ENCODE peak calls at places on chromosomes 13 and 19, in eight cellular contexts. C is tibial artery; K is germinal center; O is natural killer cell treated with Interleukin-12 subunit alpha and Interleukin-12 subunit beta and Interleukin-15 and Interleukin-18, amount 100 ng/mL, for 72 hours; W is NCI-H1048; F is hepatic stellate cell; Z is amygdala; Q is T-helper 1 cell. G is an unnamed sample.

GRCh38 chr19:397321-397720 is 11.6 kb downstream of the C2CD4C start:
- DNase-seq in W (no peak), Q (no peak), C (no peak), F (no peak), O (peak), Z (no peak), K (no peak), G (no peak)

GRCh38 chr13:44854264-44855060 is 134.8 kb downstream of the NUFIP1 start:
- DNase-seq in K (no peak), F (no peak), W (no peak), Q (no peak), Z (no peak), C (peak), O (no peak), G (no peak)

GRCh38 chr19:43705729-43706128 is 10.1 kb upstream of the IRGC start:
- DNase-seq in O (no peak), Z (no peak), W (no peak), F (no peak), C (no peak), Q (no peak), K (no peak), G (no peak)

GRCh38 chr13:27578121-27579030 is 42.0 kb downstream of the LNX2 start:
- DNase-seq in C (no peak), Z (no peak), Q (no peak), O (no peak), W (peak), K (no peak), F (peak), G (no peak)

GRCh38 chr19:3034194-3034844 is 5.2 kb upstream of the TLE2 start:
- DNase-seq in F (no peak), K (no peak), C (no peak), Z (no peak), Q (no peak), O (no peak), W (no peak), G (no peak)

GRCh38 chr19:42281175-42282035 is 12.4 kb downstream of the CIC start:
- DNase-seq in F (no peak), K (peak), Z (no peak), C (peak), W (peak), Q (no peak), O (no peak), G (peak)

GRCh38 chr13:26996965-26997752 is 174.5 kb downstream of the USP12 start:
- DNase-seq in Z (no peak), O (no peak), F (peak), C (no peak), K (peak), W (no peak), Q (peak), G (peak)

GRCh38 chr19:18385675-18386542 is at the start of gene GDF15:
- DNase-seq in F (peak), C (peak), O (peak), W (no peak), K (peak), Q (no peak), Z (no peak), G (peak)

GRCh38 chr13:94713556-94714182 is 1.3 kb upstream of the SOX21 start:
- DNase-seq in W (no peak), K (no peak), O (no peak), Q (no peak), C (no peak), F (no peak), Z (no peak), G (no peak)

GRCh38 chr19:35724560-35724959 is 6.8 kb downstream of the KMT2B start:
- DNase-seq in O (no peak), Q (no peak), C (no peak), K (no peak), Z (no peak), W (no peak), F (no peak), G (no peak)

GRCh38 chr19:33394006-33394722 is 20.7 kb downstream of the CEBPG start:
- DNase-seq in O (no peak), Z (no peak), Q (no peak), W (no peak), K (no peak), F (peak), C (peak), G (peak)

GRCh38 chr19:46840157-46840942 is 10.3 kb downstream of the AP2S1 start:
- DNase-seq in Q (peak), W (no peak), O (no peak), F (peak), C (no peak), K (peak), Z (no peak), G (no peak)

GRCh38 chr13:105929486-105929885 is 606.0 kb downstream of the EFNB2 start:
- DNase-seq in C (no peak), K (no peak), O (no peak), Q (no peak), W (no peak), Z (no peak), F (no peak), G (no peak)

GRCh38 chr13:21996049-21996448 is 325.2 kb downstream of the FGF9 start:
- DNase-seq in F (no peak), Q (no peak), Z (no peak), W (no peak), C (no peak), O (no peak), K (no peak), G (no peak)

GRCh38 chr19:719081-719512 is 10.4 kb downstream of the PALM start:
- DNase-seq in F (no peak), Q (no peak), O (no peak), Z (no peak), C (peak), W (no peak), K (no peak), G (peak)

GRCh38 chr19:53311044-53311443 is 22.5 kb upstream of the ZNF845 start:
- DNase-seq in C (no peak), W (no peak), O (no peak), F (no peak), K (no peak), Q (no peak), Z (no peak), G (no peak)

GRCh38 chr19:40982594-40983101 is 8.4 kb upstream of the CYP2B6 start:
- DNase-seq in W (no peak), K (no peak), F (peak), O (no peak), C (no peak), Q (no peak), Z (no peak), G (no peak)

GRCh38 chr19:42270346-42271044 is 1.4 kb downstream of the CIC start:
- DNase-seq in O (peak), W (no peak), Z (no peak), K (no peak), C (peak), F (peak), Q (peak), G (peak)

GRCh38 chr13:113448545-113448884 is 4.8 kb downstream of the ADPRHL1 start:
- DNase-seq in O (no peak), W (no peak), F (no peak), Z (no peak), C (peak), Q (no peak), K (no peak), G (no peak)

GRCh38 chr19:51097166-51097736 is 11.0 kb downstream of the CTU1 start:
- DNase-seq in Z (peak), W (no peak), O (peak), C (no peak), K (peak), Q (peak), F (peak), G (no peak)

GRCh38 chr19:4206818-4207484 is 22.4 kb upstream of the EBI3 start:
- DNase-seq in O (no peak), F (peak), Z (no peak), C (no peak), W (no peak), Q (no peak), K (no peak), G (no peak)

GRCh38 chr19:10768369-10768768 is 50.5 kb downstream of the DNM2 start:
- DNase-seq in K (no peak), Z (no peak), F (no peak), W (no peak), Q (no peak), O (no peak), C (no peak), G (no peak)

G was measured in suprapubic skin.